ENCODE peak calls at places on chromosomes 4 and X, in eight cellular contexts. Y is left ventricle myocardium inferior; W is BJ; A is CD8-positive, alpha-beta T cell; N is HCT116; P is stomach; T is esophagus muscularis mucosa; B is ovary. X is an unnamed sample. For H3K27me3, the result is how much of the 10 kb centered on the place peaks cover.

GRCh38 chr4:147825451-147826287 is 93.8 kb downstream of the ARHGAP10 start:
- DNase-seq in Y (peak), W (no peak), A (no peak), N (no peak), P (peak), T (no peak), B (no peak), X (no peak)

GRCh38 chr4:77433102-77433733 is 172.4 kb upstream of the CXCL13 start:
- DNase-seq in Y (no peak), W (no peak), A (no peak), N (peak), P (no peak), T (no peak), B (no peak), X (no peak)

GRCh38 chr4:13322681-13323101 is 161.4 kb downstream of the RAB28 start:
- DNase-seq in Y (no peak), W (peak), A (no peak), N (no peak), P (no peak), T (no peak), B (no peak), X (peak)

GRCh38 chrX:64976673-64977040 is 407 bp upstream of the ZC4H2 start:
- DNase-seq in Y (no peak), W (no peak), A (no peak), N (no peak), P (no peak), T (no peak), B (no peak), X (no peak)

GRCh38 chr4:139922625-139923024 is 231.4 kb downstream of the MAML3 start:
- DNase-seq in Y (no peak), W (no peak), A (no peak), N (no peak), P (no peak), T (peak), B (no peak), X (peak)

GRCh38 chr4:40842725-40843401 is 93.1 kb downstream of the NSUN7 start:
- DNase-seq in Y (no peak), W (no peak), A (no peak), N (no peak), P (no peak), T (no peak), B (no peak), X (no peak)

GRCh38 chrX:114087543-114087942 is 496.3 kb upstream of the HTR2C start:
- DNase-seq in Y (no peak), W (no peak), A (no peak), N (no peak), P (no peak), T (no peak), B (no peak), X (no peak)

GRCh38 chrX:69158166-69159040 is 6.8 kb downstream of the PJA1 start:
- DNase-seq in Y (peak), W (no peak), A (peak), N (no peak), P (peak), T (peak), B (peak), X (peak)

GRCh38 chrX:46757052-46757451 is 1.9 kb downstream of the SLC9A7 start:
- DNase-seq in Y (no peak), W (no peak), A (no peak), N (no peak), P (no peak), T (no peak), B (no peak), X (no peak)

GRCh38 chr4:3257125-3257690 is 8.2 kb downstream of the MSANTD1 start:
- DNase-seq in Y (no peak), W (no peak), A (no peak), N (no peak), P (peak), T (no peak), B (no peak), X (no peak)

GRCh38 chrX:96615448-96615847 is 69.2 kb upstream of the DIAPH2 start:
- DNase-seq in Y (no peak), W (no peak), A (no peak), N (no peak), P (no peak), T (no peak), B (no peak), X (no peak)

GRCh38 chr4:101258782-101259353 is 88.5 kb downstream of the PPP3CA start:
- DNase-seq in Y (no peak), W (peak), A (no peak), N (no peak), P (no peak), T (no peak), B (no peak), X (no peak)

GRCh38 chrX:3175659-3176438 is 134.6 kb downstream of the ARSF start:
- DNase-seq in Y (no peak), W (peak), A (no peak), N (no peak), P (no peak), T (no peak), B (no peak), X (no peak)

GRCh38 chr4:105548483-105548882 is 3.9 kb upstream of the ARHGEF38 start:
- DNase-seq in Y (no peak), W (no peak), A (no peak), N (no peak), P (no peak), T (no peak), B (no peak), X (no peak)

GRCh38 chr4:147965056-147965455 is 233.2 kb downstream of the ARHGAP10 start:
- DNase-seq in Y (no peak), W (no peak), A (no peak), N (no peak), P (peak), T (no peak), B (no peak), X (no peak)

GRCh38 chrX:112653017-112653416 is 26.7 kb downstream of the LHFPL1 start:
- DNase-seq in Y (no peak), W (no peak), A (no peak), N (no peak), P (no peak), T (no peak), B (no peak), X (no peak)

GRCh38 chr4:157781361-157781760 is 391.5 kb downstream of the GASK1B start:
- DNase-seq in Y (no peak), W (no peak), A (no peak), N (no peak), P (no peak), T (no peak), B (no peak), X (no peak)

GRCh38 chrX:6803607-6804006 is 268.7 kb upstream of the VCX3A start:
- DNase-seq in Y (no peak), W (no peak), A (no peak), N (no peak), P (no peak), T (no peak), B (no peak), X (no peak)

GRCh38 chrX:30196322-30196721 is 19.0 kb upstream of the MAGEB2 start:
- DNase-seq in Y (no peak), W (no peak), A (no peak), N (peak), P (no peak), T (no peak), B (no peak), X (no peak)

GRCh38 chr4:169397762-169398161 is 127.0 kb upstream of the SH3RF1 start:
- DNase-seq in Y (no peak), W (no peak), A (no peak), N (no peak), P (no peak), T (no peak), B (no peak), X (no peak)

GRCh38 chrX:129779747-129780146 is at the start of gene SASH3:
- DNase-seq in Y (peak), W (no peak), A (peak), N (no peak), P (peak), T (no peak), B (no peak), X (no peak)

GRCh38 chrX:146355440-146355839 is 454.1 kb upstream of the CXorf51B start:
- DNase-seq in Y (no peak), W (no peak), A (no peak), N (no peak), P (no peak), T (no peak), B (no peak), X (no peak)

GRCh38 chr4:36187723-36188333 is 56.5 kb downstream of the ARAP2 start:
- DNase-seq in Y (no peak), W (no peak), A (no peak), N (peak), P (no peak), T (no peak), B (no peak), X (no peak)

GRCh38 chr4:149518471-149518870 is 297.2 kb downstream of the IQCM start:
- DNase-seq in Y (no peak), W (no peak), A (no peak), N (no peak), P (no peak), T (no peak), B (no peak), X (no peak)

GRCh38 chrX:139206914-139207313 is 323.6 kb upstream of the F9 start:
- DNase-seq in Y (no peak), W (no peak), A (no peak), N (no peak), P (no peak), T (no peak), B (no peak), X (no peak)

GRCh38 chrX:102832661-102833060 is 104.4 kb upstream of the RAB40AL start:
- DNase-seq in Y (no peak), W (no peak), A (no peak), N (no peak), P (no peak), T (no peak), B (no peak), X (peak)

GRCh38 chr4:101791189-101791572 is 651 bp downstream of the BANK1 start:
- DNase-seq in Y (no peak), W (no peak), A (no peak), N (peak), P (no peak), T (no peak), B (no peak), X (no peak)

GRCh38 chrX:10079155-10079711 is 77.5 kb upstream of the CLCN4 start:
- DNase-seq in Y (no peak), W (no peak), A (no peak), N (no peak), P (peak), T (no peak), B (no peak), X (no peak)

GRCh38 chr4:167020410-167020809 is 213.9 kb downstream of the SPOCK3 start:
- DNase-seq in Y (no peak), W (no peak), A (no peak), N (no peak), P (no peak), T (no peak), B (no peak), X (no peak)

GRCh38 chrX:131783555-131784338 is 239.4 kb upstream of the STK26 start:
- DNase-seq in Y (no peak), W (no peak), A (no peak), N (no peak), P (peak), T (no peak), B (peak), X (no peak)

GRCh38 chr4:150130953-150131352 is 52.7 kb downstream of the DCLK2 start:
- DNase-seq in Y (no peak), W (no peak), A (no peak), N (no peak), P (no peak), T (no peak), B (no peak), X (peak)

GRCh38 chr4:145939856-145940255 is 1.2 kb upstream of the ZNF827 start:
- DNase-seq in Y (no peak), W (no peak), A (no peak), N (no peak), P (no peak), T (no peak), B (no peak), X (no peak)

GRCh38 chr4:109004431-109004830 is 241.6 kb upstream of the ETNPPL start:
- DNase-seq in Y (no peak), W (no peak), A (no peak), N (no peak), P (no peak), T (no peak), B (no peak), X (no peak)

GRCh38 chr4:114026447-114026846 is 47.0 kb upstream of the ARSJ start:
- DNase-seq in Y (no peak), W (no peak), A (no peak), N (no peak), P (no peak), T (no peak), B (no peak), X (no peak)

GRCh38 chr4:113447695-113448265 is 313.8 kb downstream of the CAMK2D start:
- DNase-seq in Y (no peak), W (no peak), A (no peak), N (no peak), P (no peak), T (no peak), B (no peak), X (no peak)

GRCh38 chr4:55175779-55176231 is 50.4 kb upstream of the KDR start:
- DNase-seq in Y (no peak), W (peak), A (no peak), N (peak), P (no peak), T (no peak), B (no peak), X (no peak)

GRCh38 chr4:136650541-136651277 is 881.6 kb downstream of the PCDH18 start:
- DNase-seq in Y (no peak), W (no peak), A (no peak), N (peak), P (peak), T (no peak), B (no peak), X (no peak)

GRCh38 chr4:8039290-8039689 is 99.6 kb upstream of the AFAP1 start:
- DNase-seq in Y (no peak), W (no peak), A (no peak), N (no peak), P (no peak), T (no peak), B (no peak), X (no peak)

GRCh38 chrX:107119281-107119680 is 659 bp upstream of the RBM41 start:
- DNase-seq in Y (no peak), W (no peak), A (no peak), N (no peak), P (no peak), T (no peak), B (no peak), X (no peak)

GRCh38 chrX:150692296-150692695 is 900 bp upstream of the MTMR1 start:
- DNase-seq in Y (no peak), W (no peak), A (peak), N (no peak), P (no peak), T (no peak), B (no peak), X (no peak)
- H3K4me3 ChIP-seq in Y (peak), W (no peak), A (peak), N (peak), P (peak), T (peak), B (no peak), X (no peak)

GRCh38 chr4:155336242-155336641 is 40.5 kb downstream of the MAP9 start:
- DNase-seq in Y (no peak), W (no peak), A (no peak), N (no peak), P (no peak), T (no peak), B (no peak), X (no peak)
- H3K27me3 ChIP-seq in Y (under half), W (under half), A (under half), N (under half), P (under half), T (under half), B (under half), X (under half)

DNA sequence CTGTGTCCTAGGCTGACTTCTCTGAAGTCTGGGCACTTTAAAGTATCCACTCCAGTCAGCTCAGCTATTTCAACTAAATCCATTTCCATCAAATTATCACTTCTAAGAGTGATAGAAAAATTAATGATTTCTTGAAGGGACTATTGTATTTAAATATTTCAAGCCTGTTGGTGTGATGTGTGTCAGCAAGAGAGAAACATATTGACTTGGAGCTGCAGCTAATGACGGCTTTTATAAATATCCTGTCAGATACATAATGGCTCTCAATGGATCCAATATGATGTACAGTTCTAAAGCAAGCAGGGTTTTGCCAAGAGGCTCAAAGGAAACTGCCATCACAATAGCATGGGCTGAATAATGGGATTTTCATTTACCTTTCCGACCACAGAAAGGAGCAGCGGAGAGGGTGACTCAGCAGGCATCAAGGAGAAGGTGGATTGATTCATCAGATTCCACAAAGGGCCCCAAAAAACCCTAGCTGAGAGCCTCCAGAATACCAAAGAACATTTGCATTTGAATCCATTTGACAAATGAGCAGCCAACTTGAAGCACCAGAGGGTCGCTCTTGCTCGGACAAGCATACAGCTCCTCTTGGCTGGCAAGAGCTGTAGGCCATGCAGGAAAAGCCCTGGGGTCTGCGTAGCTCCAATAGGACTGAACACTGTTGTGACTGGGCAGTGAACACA is 355.8 kb upstream of the NOCT start:
- DNase-seq in Y (no peak), W (no peak), A (no peak), N (no peak), P (no peak), T (no peak), B (no peak), X (no peak)
- H3K4me3 ChIP-seq in Y (no peak), W (no peak), A (no peak), N (no peak), P (no peak), T (no peak), B (no peak), X (no peak)

DNA sequence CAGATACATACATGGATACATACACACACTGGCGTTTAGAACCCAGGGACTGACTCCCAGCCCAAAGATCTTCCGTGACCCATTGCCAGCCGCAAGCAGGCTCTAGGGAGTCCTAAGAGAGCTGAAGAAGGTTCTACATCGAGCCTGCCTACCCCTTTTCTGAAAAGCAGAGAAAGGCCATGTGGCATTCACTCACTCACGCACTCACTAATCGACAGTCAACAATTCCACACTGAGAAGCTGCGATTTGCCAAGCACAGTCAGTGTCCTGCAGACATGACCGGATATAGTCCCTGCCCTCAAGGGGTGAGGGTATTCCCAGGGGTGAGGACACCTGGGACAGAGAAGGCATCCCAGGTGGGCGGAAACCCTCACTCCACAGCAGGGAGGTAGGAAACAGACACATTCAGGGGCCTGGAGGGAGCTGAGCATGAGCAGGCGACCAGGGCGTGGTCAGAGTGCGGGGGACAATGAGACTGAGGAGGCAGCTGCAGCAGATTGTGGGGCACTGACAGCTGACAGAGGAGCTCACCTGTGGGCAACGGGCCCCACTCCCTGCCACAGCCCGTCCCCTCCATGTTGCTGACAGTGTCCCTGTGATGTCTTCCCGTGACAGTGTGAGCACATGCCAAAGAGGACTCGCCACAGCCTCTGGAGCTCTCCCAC is 13.2 kb upstream of the MAN2B2 start:
- DNase-seq in Y (no peak), W (no peak), A (no peak), N (no peak), P (no peak), T (no peak), B (no peak), X (no peak)
- H3K27me3 ChIP-seq in Y (half or more), W (under half), A (under half), N (under half), P (under half), T (under half), B (under half), X (under half)

DNA sequence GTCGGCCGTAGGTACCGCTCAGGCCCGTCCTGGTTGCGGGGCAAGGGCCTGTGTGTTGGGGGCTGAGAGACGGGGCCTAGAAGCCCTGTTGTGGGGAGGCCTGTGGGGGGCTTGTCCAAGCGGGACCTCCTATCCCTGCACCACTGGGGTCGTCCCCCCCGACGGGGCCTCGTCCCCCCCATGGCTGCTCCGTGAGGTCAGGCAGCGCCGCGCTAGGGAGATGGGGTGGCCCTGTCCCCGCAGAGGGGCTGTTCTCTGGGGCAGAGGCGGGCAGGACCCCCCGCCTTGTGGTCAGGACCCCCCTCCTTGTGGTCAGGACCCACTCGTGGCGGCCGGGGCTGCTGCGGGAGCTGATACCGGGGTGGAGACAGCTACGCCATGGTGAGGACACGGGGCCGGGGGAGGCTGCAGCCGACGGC is 12.1 kb upstream of the GTPBP6 start:
- DNase-seq in Y (no peak), W (no peak), A (no peak), N (no peak), P (no peak), T (no peak), B (no peak), X (no peak)
- H3K4me3 ChIP-seq in Y (peak), W (no peak), A (peak), N (no peak), P (peak), T (no peak), B (no peak), X (no peak)

GRCh38 chrX:50436797-50437196 is 33.8 kb downstream of the DGKK start:
- DNase-seq in Y (no peak), W (no peak), A (no peak), N (no peak), P (no peak), T (no peak), B (no peak), X (no peak)

GRCh38 chrX:50447535-50447934 is 23.1 kb downstream of the DGKK start:
- DNase-seq in Y (no peak), W (no peak), A (no peak), N (no peak), P (no peak), T (no peak), B (no peak), X (no peak)

GRCh38 chrX:50448565-50448964 is 22.1 kb downstream of the DGKK start:
- DNase-seq in Y (no peak), W (no peak), A (no peak), N (peak), P (no peak), T (no peak), B (no peak), X (peak)

GRCh38 chrX:50442426-50443116 is 28.1 kb downstream of the DGKK start:
- DNase-seq in Y (no peak), W (no peak), A (no peak), N (no peak), P (no peak), T (no peak), B (no peak), X (no peak)
- H3K27me3 ChIP-seq in Y (under half), W (under half), A (under half), N (under half), P (under half), T (under half), B (under half), X (under half)